ENCODE peak calls at places on chromosome 14, in ten cellular contexts. One of them, this sample, is unnamed.

GRCh38 chr14:49598479-49599301 is at the start of gene LRR1:
- DNase-seq in WTC11: peak
- DNase-seq in stimulated activated CD4-positive, alpha-beta T cell treated with anti-CD3 and anti-CD28 coated beads, Interleukin-1b, Interleukin-23, amount 100 ng/mL, for 1 hour: peak
- DNase-seq in CD8-positive, alpha-beta T cell: peak
- DNase-seq in activated CD4-positive, CD25-positive, alpha-beta regulatory T cell: peak
- DNase-seq in stimulated activated CD8-positive, alpha-beta memory T cell treated with anti-CD3 and anti-CD28 coated beads, Interleukin-7, amount 100 ng/mL, for 48 hours: peak
- DNase-seq in substantia nigra: peak
- DNase-seq in activated CD8-positive, alpha-beta memory T cell treated with anti-CD3 and anti-CD28 coated beads for 48 hours: peak
- DNase-seq in frontal cortex: peak
- DNase-seq in T1000: peak
- DNase-seq in this sample: peak

GRCh38 chr14:71143391-71144290 is 236.4 kb downstream of the PCNX1 start:
- DNase-seq in WTC11: no peak
- DNase-seq in stimulated activated CD4-positive, alpha-beta T cell treated with anti-CD3 and anti-CD28 coated beads, Interleukin-1b, Interleukin-23, amount 100 ng/mL, for 1 hour: no peak
- DNase-seq in CD8-positive, alpha-beta T cell: peak
- DNase-seq in activated CD4-positive, CD25-positive, alpha-beta regulatory T cell: no peak
- DNase-seq in stimulated activated CD8-positive, alpha-beta memory T cell treated with anti-CD3 and anti-CD28 coated beads, Interleukin-7, amount 100 ng/mL, for 48 hours: peak
- DNase-seq in substantia nigra: no peak
- DNase-seq in activated CD8-positive, alpha-beta memory T cell treated with anti-CD3 and anti-CD28 coated beads for 48 hours: no peak
- DNase-seq in frontal cortex: no peak
- DNase-seq in T1000: peak
- DNase-seq in this sample: no peak

GRCh38 chr14:73339206-73339605 is 101.9 kb downstream of the PAPLN start:
- DNase-seq in WTC11: no peak
- DNase-seq in stimulated activated CD4-positive, alpha-beta T cell treated with anti-CD3 and anti-CD28 coated beads, Interleukin-1b, Interleukin-23, amount 100 ng/mL, for 1 hour: no peak
- DNase-seq in CD8-positive, alpha-beta T cell: no peak
- DNase-seq in activated CD4-positive, CD25-positive, alpha-beta regulatory T cell: no peak
- DNase-seq in stimulated activated CD8-positive, alpha-beta memory T cell treated with anti-CD3 and anti-CD28 coated beads, Interleukin-7, amount 100 ng/mL, for 48 hours: no peak
- DNase-seq in substantia nigra: no peak
- DNase-seq in activated CD8-positive, alpha-beta memory T cell treated with anti-CD3 and anti-CD28 coated beads for 48 hours: no peak
- DNase-seq in frontal cortex: no peak
- DNase-seq in T1000: no peak
- DNase-seq in this sample: no peak

GRCh38 chr14:96304956-96305355 is 48.9 kb downstream of the BDKRB1 start:
- DNase-seq in WTC11: peak
- DNase-seq in stimulated activated CD4-positive, alpha-beta T cell treated with anti-CD3 and anti-CD28 coated beads, Interleukin-1b, Interleukin-23, amount 100 ng/mL, for 1 hour: no peak
- DNase-seq in CD8-positive, alpha-beta T cell: no peak
- DNase-seq in activated CD4-positive, CD25-positive, alpha-beta regulatory T cell: no peak
- DNase-seq in stimulated activated CD8-positive, alpha-beta memory T cell treated with anti-CD3 and anti-CD28 coated beads, Interleukin-7, amount 100 ng/mL, for 48 hours: no peak
- DNase-seq in substantia nigra: no peak
- DNase-seq in activated CD8-positive, alpha-beta memory T cell treated with anti-CD3 and anti-CD28 coated beads for 48 hours: no peak
- DNase-seq in frontal cortex: no peak
- DNase-seq in T1000: no peak
- DNase-seq in this sample: peak

GRCh38 chr14:106455026-106455425 is 928.6 kb downstream of the TMEM121 start:
- DNase-seq in WTC11: no peak
- DNase-seq in stimulated activated CD4-positive, alpha-beta T cell treated with anti-CD3 and anti-CD28 coated beads, Interleukin-1b, Interleukin-23, amount 100 ng/mL, for 1 hour: no peak
- DNase-seq in CD8-positive, alpha-beta T cell: no peak
- DNase-seq in activated CD4-positive, CD25-positive, alpha-beta regulatory T cell: no peak
- DNase-seq in stimulated activated CD8-positive, alpha-beta memory T cell treated with anti-CD3 and anti-CD28 coated beads, Interleukin-7, amount 100 ng/mL, for 48 hours: no peak
- DNase-seq in substantia nigra: no peak
- DNase-seq in activated CD8-positive, alpha-beta memory T cell treated with anti-CD3 and anti-CD28 coated beads for 48 hours: no peak
- DNase-seq in frontal cortex: no peak
- DNase-seq in T1000: no peak
- DNase-seq in this sample: peak

GRCh38 chr14:74405663-74406062 is 20.3 kb downstream of the SYNDIG1L start:
- DNase-seq in WTC11: no peak
- DNase-seq in stimulated activated CD4-positive, alpha-beta T cell treated with anti-CD3 and anti-CD28 coated beads, Interleukin-1b, Interleukin-23, amount 100 ng/mL, for 1 hour: no peak
- DNase-seq in CD8-positive, alpha-beta T cell: no peak
- DNase-seq in activated CD4-positive, CD25-positive, alpha-beta regulatory T cell: no peak
- DNase-seq in stimulated activated CD8-positive, alpha-beta memory T cell treated with anti-CD3 and anti-CD28 coated beads, Interleukin-7, amount 100 ng/mL, for 48 hours: no peak
- DNase-seq in substantia nigra: no peak
- DNase-seq in activated CD8-positive, alpha-beta memory T cell treated with anti-CD3 and anti-CD28 coated beads for 48 hours: no peak
- DNase-seq in frontal cortex: no peak
- DNase-seq in T1000: no peak
- DNase-seq in this sample: no peak

GRCh38 chr14:99624024-99624423 is 20.0 kb upstream of the CCDC85C start:
- DNase-seq in WTC11: no peak
- DNase-seq in stimulated activated CD4-positive, alpha-beta T cell treated with anti-CD3 and anti-CD28 coated beads, Interleukin-1b, Interleukin-23, amount 100 ng/mL, for 1 hour: no peak
- DNase-seq in CD8-positive, alpha-beta T cell: no peak
- DNase-seq in activated CD4-positive, CD25-positive, alpha-beta regulatory T cell: no peak
- DNase-seq in stimulated activated CD8-positive, alpha-beta memory T cell treated with anti-CD3 and anti-CD28 coated beads, Interleukin-7, amount 100 ng/mL, for 48 hours: no peak
- DNase-seq in substantia nigra: no peak
- DNase-seq in activated CD8-positive, alpha-beta memory T cell treated with anti-CD3 and anti-CD28 coated beads for 48 hours: no peak
- DNase-seq in frontal cortex: no peak
- DNase-seq in T1000: no peak
- DNase-seq in this sample: no peak

GRCh38 chr14:58492044-58492443 is 64.5 kb downstream of the KIAA0586 start:
- DNase-seq in WTC11: no peak
- DNase-seq in stimulated activated CD4-positive, alpha-beta T cell treated with anti-CD3 and anti-CD28 coated beads, Interleukin-1b, Interleukin-23, amount 100 ng/mL, for 1 hour: no peak
- DNase-seq in CD8-positive, alpha-beta T cell: no peak
- DNase-seq in activated CD4-positive, CD25-positive, alpha-beta regulatory T cell: no peak
- DNase-seq in stimulated activated CD8-positive, alpha-beta memory T cell treated with anti-CD3 and anti-CD28 coated beads, Interleukin-7, amount 100 ng/mL, for 48 hours: no peak
- DNase-seq in substantia nigra: no peak
- DNase-seq in activated CD8-positive, alpha-beta memory T cell treated with anti-CD3 and anti-CD28 coated beads for 48 hours: no peak
- DNase-seq in frontal cortex: no peak
- DNase-seq in T1000: no peak
- DNase-seq in this sample: no peak

GRCh38 chr14:22524105-22524783 is 64.8 kb downstream of the DAD1 start:
- DNase-seq in WTC11: no peak
- DNase-seq in stimulated activated CD4-positive, alpha-beta T cell treated with anti-CD3 and anti-CD28 coated beads, Interleukin-1b, Interleukin-23, amount 100 ng/mL, for 1 hour: no peak
- DNase-seq in CD8-positive, alpha-beta T cell: no peak
- DNase-seq in activated CD4-positive, CD25-positive, alpha-beta regulatory T cell: no peak
- DNase-seq in stimulated activated CD8-positive, alpha-beta memory T cell treated with anti-CD3 and anti-CD28 coated beads, Interleukin-7, amount 100 ng/mL, for 48 hours: no peak
- DNase-seq in substantia nigra: no peak
- DNase-seq in activated CD8-positive, alpha-beta memory T cell treated with anti-CD3 and anti-CD28 coated beads for 48 hours: no peak
- DNase-seq in frontal cortex: no peak
- DNase-seq in T1000: no peak
- DNase-seq in this sample: no peak

GRCh38 chr14:105493921-105494605 is 3.0 kb downstream of the TEDC1 start:
- DNase-seq in WTC11: no peak
- DNase-seq in stimulated activated CD4-positive, alpha-beta T cell treated with anti-CD3 and anti-CD28 coated beads, Interleukin-1b, Interleukin-23, amount 100 ng/mL, for 1 hour: no peak
- DNase-seq in CD8-positive, alpha-beta T cell: no peak
- DNase-seq in activated CD4-positive, CD25-positive, alpha-beta regulatory T cell: no peak
- DNase-seq in stimulated activated CD8-positive, alpha-beta memory T cell treated with anti-CD3 and anti-CD28 coated beads, Interleukin-7, amount 100 ng/mL, for 48 hours: no peak
- DNase-seq in substantia nigra: no peak
- DNase-seq in activated CD8-positive, alpha-beta memory T cell treated with anti-CD3 and anti-CD28 coated beads for 48 hours: no peak
- DNase-seq in frontal cortex: no peak
- DNase-seq in T1000: no peak
- DNase-seq in this sample: peak

GRCh38 chr14:44438936-44439335 is 68.1 kb downstream of the FSCB start:
- DNase-seq in WTC11: no peak
- DNase-seq in stimulated activated CD4-positive, alpha-beta T cell treated with anti-CD3 and anti-CD28 coated beads, Interleukin-1b, Interleukin-23, amount 100 ng/mL, for 1 hour: no peak
- DNase-seq in CD8-positive, alpha-beta T cell: no peak
- DNase-seq in activated CD4-positive, CD25-positive, alpha-beta regulatory T cell: no peak
- DNase-seq in stimulated activated CD8-positive, alpha-beta memory T cell treated with anti-CD3 and anti-CD28 coated beads, Interleukin-7, amount 100 ng/mL, for 48 hours: no peak
- DNase-seq in substantia nigra: no peak
- DNase-seq in activated CD8-positive, alpha-beta memory T cell treated with anti-CD3 and anti-CD28 coated beads for 48 hours: no peak
- DNase-seq in frontal cortex: no peak
- DNase-seq in T1000: no peak
- DNase-seq in this sample: no peak

GRCh38 chr14:51806026-51806590 is 54.3 kb upstream of the GNG2 start:
- DNase-seq in WTC11: no peak
- DNase-seq in stimulated activated CD4-positive, alpha-beta T cell treated with anti-CD3 and anti-CD28 coated beads, Interleukin-1b, Interleukin-23, amount 100 ng/mL, for 1 hour: no peak
- DNase-seq in CD8-positive, alpha-beta T cell: no peak
- DNase-seq in activated CD4-positive, CD25-positive, alpha-beta regulatory T cell: no peak
- DNase-seq in stimulated activated CD8-positive, alpha-beta memory T cell treated with anti-CD3 and anti-CD28 coated beads, Interleukin-7, amount 100 ng/mL, for 48 hours: no peak
- DNase-seq in substantia nigra: no peak
- DNase-seq in activated CD8-positive, alpha-beta memory T cell treated with anti-CD3 and anti-CD28 coated beads for 48 hours: no peak
- DNase-seq in frontal cortex: no peak
- DNase-seq in T1000: no peak
- DNase-seq in this sample: peak

GRCh38 chr14:63781686-63782085 is 53.8 kb upstream of the SGPP1 start:
- DNase-seq in WTC11: no peak
- DNase-seq in stimulated activated CD4-positive, alpha-beta T cell treated with anti-CD3 and anti-CD28 coated beads, Interleukin-1b, Interleukin-23, amount 100 ng/mL, for 1 hour: no peak
- DNase-seq in CD8-positive, alpha-beta T cell: no peak
- DNase-seq in activated CD4-positive, CD25-positive, alpha-beta regulatory T cell: no peak
- DNase-seq in stimulated activated CD8-positive, alpha-beta memory T cell treated with anti-CD3 and anti-CD28 coated beads, Interleukin-7, amount 100 ng/mL, for 48 hours: no peak
- DNase-seq in substantia nigra: no peak
- DNase-seq in activated CD8-positive, alpha-beta memory T cell treated with anti-CD3 and anti-CD28 coated beads for 48 hours: no peak
- DNase-seq in frontal cortex: no peak
- DNase-seq in T1000: no peak
- DNase-seq in this sample: no peak

GRCh38 chr14:75967866-75968265 is 13.9 kb downstream of the TGFB3 start:
- DNase-seq in WTC11: no peak
- DNase-seq in stimulated activated CD4-positive, alpha-beta T cell treated with anti-CD3 and anti-CD28 coated beads, Interleukin-1b, Interleukin-23, amount 100 ng/mL, for 1 hour: no peak
- DNase-seq in CD8-positive, alpha-beta T cell: no peak
- DNase-seq in activated CD4-positive, CD25-positive, alpha-beta regulatory T cell: no peak
- DNase-seq in stimulated activated CD8-positive, alpha-beta memory T cell treated with anti-CD3 and anti-CD28 coated beads, Interleukin-7, amount 100 ng/mL, for 48 hours: no peak
- DNase-seq in substantia nigra: no peak
- DNase-seq in activated CD8-positive, alpha-beta memory T cell treated with anti-CD3 and anti-CD28 coated beads for 48 hours: no peak
- DNase-seq in frontal cortex: no peak
- DNase-seq in T1000: no peak
- DNase-seq in this sample: no peak

GRCh38 chr14:73645248-73645610 is 443 bp downstream of the DNAL1 start:
- DNase-seq in WTC11: no peak
- DNase-seq in stimulated activated CD4-positive, alpha-beta T cell treated with anti-CD3 and anti-CD28 coated beads, Interleukin-1b, Interleukin-23, amount 100 ng/mL, for 1 hour: no peak
- DNase-seq in CD8-positive, alpha-beta T cell: no peak
- DNase-seq in activated CD4-positive, CD25-positive, alpha-beta regulatory T cell: no peak
- DNase-seq in stimulated activated CD8-positive, alpha-beta memory T cell treated with anti-CD3 and anti-CD28 coated beads, Interleukin-7, amount 100 ng/mL, for 48 hours: no peak
- DNase-seq in substantia nigra: no peak
- DNase-seq in activated CD8-positive, alpha-beta memory T cell treated with anti-CD3 and anti-CD28 coated beads for 48 hours: no peak
- DNase-seq in frontal cortex: no peak
- DNase-seq in T1000: no peak
- DNase-seq in this sample: no peak

GRCh38 chr14:53336729-53337128 is 183.6 kb upstream of the DDHD1 start:
- DNase-seq in WTC11: no peak
- DNase-seq in stimulated activated CD4-positive, alpha-beta T cell treated with anti-CD3 and anti-CD28 coated beads, Interleukin-1b, Interleukin-23, amount 100 ng/mL, for 1 hour: no peak
- DNase-seq in CD8-positive, alpha-beta T cell: no peak
- DNase-seq in activated CD4-positive, CD25-positive, alpha-beta regulatory T cell: no peak
- DNase-seq in stimulated activated CD8-positive, alpha-beta memory T cell treated with anti-CD3 and anti-CD28 coated beads, Interleukin-7, amount 100 ng/mL, for 48 hours: no peak
- DNase-seq in substantia nigra: no peak
- DNase-seq in activated CD8-positive, alpha-beta memory T cell treated with anti-CD3 and anti-CD28 coated beads for 48 hours: no peak
- DNase-seq in frontal cortex: no peak
- DNase-seq in T1000: no peak
- DNase-seq in this sample: no peak

GRCh38 chr14:103721334-103722120 is 5.9 kb downstream of the ZFYVE21 start:
- DNase-seq in WTC11: no peak
- DNase-seq in stimulated activated CD4-positive, alpha-beta T cell treated with anti-CD3 and anti-CD28 coated beads, Interleukin-1b, Interleukin-23, amount 100 ng/mL, for 1 hour: no peak
- DNase-seq in CD8-positive, alpha-beta T cell: no peak
- DNase-seq in activated CD4-positive, CD25-positive, alpha-beta regulatory T cell: no peak
- DNase-seq in stimulated activated CD8-positive, alpha-beta memory T cell treated with anti-CD3 and anti-CD28 coated beads, Interleukin-7, amount 100 ng/mL, for 48 hours: no peak
- DNase-seq in substantia nigra: no peak
- DNase-seq in activated CD8-positive, alpha-beta memory T cell treated with anti-CD3 and anti-CD28 coated beads for 48 hours: no peak
- DNase-seq in frontal cortex: no peak
- DNase-seq in T1000: no peak
- DNase-seq in this sample: no peak

This sample was measured in BE2C.